ENCODE peak calls at places on chromosomes 16 and 17, in four cellular contexts. E is HL-60, G is K562, U is GM12878. I is an unnamed sample.

GRCh38 chr16:4307215-4308037 is 8.4 kb upstream of the GLIS2 start:
- DNase-seq in E (peak; percentile 94), G (peak; percentile 97), U (peak; percentile 72), I (peak; percentile 96)

GRCh38 chr17:7797976-7798375 is 36.0 kb upstream of the KDM6B start:
- DNase-seq in E (no peak), G (no peak), U (no peak), I (no peak)

GRCh38 chr16:19379838-19380237 is 37.8 kb upstream of the TMC5 start:
- DNase-seq in E (no peak), G (no peak), U (no peak), I (no peak)

GRCh38 chr17:78824240-78824639 is 16.4 kb downstream of the USP36 start:
- DNase-seq in E (no peak), G (no peak), U (no peak), I (no peak)

GRCh38 chr17:62705781-62706597 is 78.5 kb downstream of the MRC2 start:
- DNase-seq in E (no peak), G (no peak), U (no peak), I (no peak)

GRCh38 chr17:253091-253846 is 71.8 kb upstream of the DOC2B start:
- DNase-seq in E (no peak), G (no peak), U (no peak), I (no peak)

GRCh38 chr17:64455993-64456885 is 7.3 kb downstream of the MILR1 start:
- DNase-seq in E (peak; percentile 26), G (no peak), U (no peak), I (no peak)

GRCh38 chr17:77640242-77640641 is 318.3 kb upstream of the TNRC6C start:
- DNase-seq in E (no peak), G (no peak), U (no peak), I (no peak)

GRCh38 chr17:21373034-21373433 is 3.1 kb upstream of the KCNJ12 start:
- DNase-seq in E (no peak), G (no peak), U (no peak), I (no peak)

GRCh38 chr17:48492401-48493298 is 38.2 kb downstream of the HOXB1 start:
- DNase-seq in E (no peak), G (peak; percentile 86), U (no peak), I (peak; percentile 76)

GRCh38 chr16:10683160-10683559 is 11.6 kb downstream of the TEKT5 start:
- DNase-seq in E (no peak), G (peak; percentile 63), U (no peak), I (no peak)

GRCh38 chr17:549197-550040 is 165.2 kb downstream of the VPS53 start:
- DNase-seq in E (no peak), G (no peak), U (no peak), I (no peak)

GRCh38 chr17:63354251-63354650 is 91.9 kb downstream of the CYB561 start:
- DNase-seq in E (no peak), G (no peak), U (no peak), I (no peak)

GRCh38 chr16:1338119-1338730 is 4.8 kb downstream of the BAIAP3 start:
- DNase-seq in E (no peak), G (no peak), U (no peak), I (no peak)

GRCh38 chr16:47013172-47013571 is 39.7 kb upstream of the DNAJA2 start:
- DNase-seq in E (no peak), G (no peak), U (no peak), I (no peak)

GRCh38 chr17:46818929-46819859 is 702 bp upstream of the WNT3 start:
- DNase-seq in E (no peak), G (peak; percentile 83), U (no peak), I (peak; percentile 65)

GRCh38 chr17:75082683-75083082 is 5.1 kb upstream of the SLC16A5 start:
- DNase-seq in E (no peak), G (no peak), U (no peak), I (no peak)

GRCh38 chr16:90008708-90009145 is 10.5 kb downstream of the DBNDD1 start:
- DNase-seq in E (no peak), G (no peak), U (no peak), I (peak; percentile 78)

GRCh38 chr17:57006040-57006439 is 28.1 kb downstream of the SCPEP1 start:
- DNase-seq in E (no peak), G (no peak), U (no peak), I (no peak)
- TF ChIP-seq SPI1 in E (no peak), G (no peak), U (no peak), I (no peak)

GRCh38 chr17:1592751-1593629 is 30.4 kb upstream of the PITPNA start:
- DNase-seq in E (no peak), G (no peak), U (peak; percentile 57), I (no peak)
- TF ChIP-seq SPI1 in E (no peak), G (no peak), U (no peak), I (no peak)

GRCh38 chr17:1880851-1881630 is 51.2 kb downstream of the RPA1 start:
- DNase-seq in E (no peak), G (no peak), U (no peak), I (no peak)

GRCh38 chr17:1888741-1889140 is 58.9 kb downstream of the RPA1 start:
- DNase-seq in E (no peak), G (no peak), U (no peak), I (no peak)

GRCh38 chr17:1883536-1883935 is 53.7 kb downstream of the RPA1 start:
- DNase-seq in E (no peak), G (no peak), U (no peak), I (no peak)

GRCh38 chr17:1878419-1879121 is 48.8 kb downstream of the RPA1 start:
- DNase-seq in E (no peak), G (no peak), U (no peak), I (no peak)

GRCh38 chr17:1882836-1883235 is 53.0 kb downstream of the RPA1 start:
- DNase-seq in E (no peak), G (peak; percentile 23), U (no peak), I (peak; percentile 35)
- TF ChIP-seq SPI1 in E (no peak), G (no peak), U (no peak), I (no peak)

GRCh38 chr17:37106049-37106448 is 157.3 kb downstream of the AATF start:
- DNase-seq in E (no peak), G (no peak), U (no peak), I (no peak)

GRCh38 chr17:37110012-37110701 is 161.4 kb downstream of the AATF start:
- DNase-seq in E (no peak), G (no peak), U (no peak), I (no peak)

GRCh38 chr17:37107406-37108083 is 158.8 kb downstream of the AATF start:
- DNase-seq in E (no peak), G (no peak), U (no peak), I (no peak)

GRCh38 chr17:37110816-37111215 is 162.1 kb downstream of the AATF start:
- DNase-seq in E (no peak), G (no peak), U (no peak), I (no peak)

DNA sequence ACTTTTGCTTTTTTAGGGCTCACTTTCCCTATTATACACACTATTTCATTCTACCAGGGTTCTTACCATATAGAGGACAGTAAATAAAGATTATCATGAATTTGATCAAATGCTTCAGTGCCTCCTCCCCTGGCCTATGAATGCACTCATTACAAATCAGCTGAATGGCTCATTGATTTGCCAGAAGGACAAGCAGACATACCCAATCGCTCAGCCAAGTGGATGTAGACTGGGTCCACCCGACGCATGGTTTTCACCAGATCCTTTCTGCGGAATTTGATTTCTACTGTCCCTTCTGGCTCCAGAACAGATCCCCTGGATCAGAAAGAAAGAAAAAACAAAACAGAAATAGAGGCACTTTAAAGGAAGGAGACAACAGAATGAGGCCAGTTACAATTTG is 162.6 kb downstream of the AATF start:
- DNase-seq in E (no peak), G (no peak), U (no peak), I (no peak)
- TF ChIP-seq SPI1 in E (no peak), G (no peak), U (no peak), I (no peak)

DNA sequence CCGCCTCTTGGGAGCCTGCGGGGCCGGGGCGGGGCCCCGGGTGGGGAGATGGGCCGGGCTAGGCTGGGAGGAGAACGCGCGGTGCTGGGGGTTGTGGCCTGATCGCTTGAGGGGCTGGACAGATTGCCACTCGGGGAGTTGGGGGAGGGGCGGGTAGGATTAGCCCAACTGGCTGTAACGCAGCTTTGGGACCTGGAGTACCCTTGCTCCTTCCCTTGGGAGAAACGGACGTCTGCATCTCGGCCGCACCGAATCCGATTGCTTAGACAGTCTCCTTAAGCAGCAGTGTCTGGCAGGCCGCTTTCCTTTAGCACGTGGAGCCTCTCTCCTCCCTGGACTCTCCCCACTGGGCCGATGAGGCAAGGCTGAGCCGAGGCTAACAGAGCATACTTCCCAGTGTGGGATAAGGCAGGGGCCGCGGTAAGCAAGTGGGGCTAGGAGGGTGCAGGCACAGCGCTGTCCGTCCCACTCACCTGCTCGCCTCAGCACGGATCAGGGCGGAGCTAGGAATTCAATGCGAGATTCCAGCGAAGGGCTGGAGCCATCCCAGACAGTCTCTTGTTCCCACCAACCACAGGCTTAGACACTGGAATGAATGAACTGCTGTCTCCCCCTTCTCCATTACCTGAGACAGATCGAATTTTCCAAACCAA is 540 bp upstream of the ACLY start:
- DNase-seq in E (no peak), G (peak; percentile 73), U (peak; percentile 75), I (no peak)
- TF ChIP-seq SPI1 in E (no peak), G (no peak), U (no peak), I (no peak)

DNA sequence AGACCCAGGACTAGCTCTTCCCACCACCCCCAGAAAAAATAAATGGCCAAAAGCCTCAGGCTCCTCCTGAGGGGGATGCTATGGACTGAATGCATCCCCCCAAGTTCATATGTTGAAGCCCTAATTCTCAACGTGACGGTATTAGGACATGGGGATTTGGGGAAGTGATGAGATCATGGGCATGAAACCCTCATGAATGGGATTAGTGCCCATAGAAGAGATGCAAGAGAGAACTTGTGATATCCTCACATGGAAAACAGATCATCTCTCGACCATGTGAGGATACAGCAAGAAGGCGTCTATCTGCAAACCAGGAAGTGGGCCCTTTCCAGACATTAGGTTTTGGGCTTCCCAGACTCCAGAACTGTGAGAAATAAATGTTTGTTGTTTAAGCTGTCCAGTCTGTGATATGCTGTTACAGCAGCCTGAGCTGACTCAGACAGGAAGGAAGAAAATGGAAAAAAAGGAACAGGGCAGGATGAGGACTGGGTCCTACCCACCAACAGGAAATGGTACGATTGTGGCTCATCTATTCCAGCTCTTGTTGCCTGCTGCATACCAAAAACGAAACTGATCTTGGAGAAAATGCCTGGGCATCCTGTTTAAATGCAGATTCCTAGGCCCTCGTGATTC is 21.9 kb upstream of the SSTR2 start:
- DNase-seq in E (peak; percentile 97), G (no peak), U (no peak), I (no peak)
- TF ChIP-seq SPI1 in E (peak; percentile 91), G (no peak), U (peak; percentile 51), I (peak; percentile 47)

I was measured in GM12891.